ENCODE peak calls at places on chromosomes 1 and 21, in six cellular contexts. T is MM.1S, N is K562, P is adipocyte, R is colonic mucosa, B is fibroblast of lung. Z is an unnamed sample.

GRCh38 chr1:85244271-85245053 is 15.0 kb downstream of the C1orf52 start:
- DNase-seq in T (no peak), R (no peak), N (no peak), P (peak; percentile 51), B (peak; percentile 32), Z (no peak)

GRCh38 chr21:46431884-46432488 is 26.7 kb upstream of the DIP2A start:
- DNase-seq in B (no peak), P (no peak), N (no peak), R (no peak), T (no peak), Z (no peak)

GRCh38 chr1:201463071-201463552 is 5.9 kb downstream of the PHLDA3 start:
- DNase-seq in P (peak; percentile 36), R (no peak), N (no peak), B (peak; percentile 41), T (no peak), Z (peak; percentile 81)

GRCh38 chr1:54273837-54274192 is 73.8 kb downstream of the MRPL37 start:
- DNase-seq in T (no peak), R (no peak), P (peak; percentile 36), B (no peak), N (peak; percentile 94), Z (peak; percentile 84)

GRCh38 chr1:6178751-6179563 is 1.2 kb downstream of the CHD5 start:
- DNase-seq in T (no peak), B (no peak), N (no peak), P (peak; percentile 31), R (no peak), Z (peak; percentile 76)

GRCh38 chr1:229221106-229222019 is 49.5 kb upstream of the RAB4A start:
- DNase-seq in T (no peak), R (peak; percentile 65), N (no peak), P (peak; percentile 86), B (no peak), Z (no peak)

GRCh38 chr1:93000751-93001175 is 39.5 kb upstream of the DIPK1A start:
- DNase-seq in N (no peak), T (peak; percentile 60), B (peak; percentile 48), R (no peak), P (no peak), Z (no peak)

GRCh38 chr1:234863596-234863995 is 253.6 kb upstream of the IRF2BP2 start:
- DNase-seq in N (no peak), B (peak; percentile 85), R (no peak), P (peak; percentile 37), T (no peak), Z (peak; percentile 12)

GRCh38 chr1:217273866-217274265 is 357.0 kb downstream of the GPATCH2 start:
- DNase-seq in T (no peak), B (peak; percentile 49), N (no peak), P (no peak), R (no peak), Z (no peak)

GRCh38 chr1:19926296-19927129 is 3.1 kb upstream of the PLA2G2E start:
- DNase-seq in P (no peak), B (peak; percentile 16), T (no peak), R (no peak), N (no peak), Z (no peak)

GRCh38 chr1:2135425-2135824 is 59.1 kb downstream of the FAAP20 start:
- DNase-seq in T (no peak), B (peak; percentile 81), P (peak; percentile 95), R (no peak), N (no peak), Z (no peak)

GRCh38 chr1:6378096-6378746 is 15.3 kb downstream of the ACOT7 start:
- DNase-seq in T (no peak), N (peak; percentile 69), P (no peak), B (no peak), R (no peak), Z (peak; percentile 73)

GRCh38 chr1:205186191-205186590 is 25.3 kb downstream of the DSTYK start:
- DNase-seq in B (no peak), P (no peak), R (no peak), T (peak; percentile 6), N (no peak), Z (no peak)

GRCh38 chr1:218642033-218642954 is 297.2 kb downstream of the TGFB2 start:
- DNase-seq in R (no peak), B (no peak), N (no peak), T (no peak), P (peak; percentile 82), Z (no peak)

GRCh38 chr1:27598902-27599528 is 4.9 kb downstream of the AHDC1 start:
- DNase-seq in B (peak; percentile 89), T (no peak), N (peak; percentile 78), R (peak; percentile 46), P (peak; percentile 93), Z (peak; percentile 75)

GRCh38 chr21:43866233-43866632 is 1.2 kb downstream of the AGPAT3 start:
- DNase-seq in P (peak; percentile 85), N (peak; percentile 43), R (peak; percentile 64), B (peak; percentile 56), T (peak; percentile 78), Z (peak; percentile 68)

GRCh38 chr1:60126733-60127132 is 53.2 kb upstream of the C1orf87 start:
- DNase-seq in N (no peak), R (no peak), P (no peak), T (no peak), B (no peak), Z (peak; percentile 50)

GRCh38 chr1:55965981-55966461 is 613.3 kb downstream of the PLPP3 start:
- DNase-seq in N (no peak), T (no peak), B (peak; percentile 85), R (no peak), P (peak; percentile 30), Z (no peak)

GRCh38 chr1:115322631-115323030 is 15.4 kb downstream of the NGF start:
- DNase-seq in R (no peak), N (no peak), P (peak; percentile 42), T (no peak), B (peak; percentile 75), Z (no peak)

GRCh38 chr1:156151093-156151688 is 2.2 kb upstream of the SEMA4A start:
- DNase-seq in P (peak; percentile 58), R (no peak), T (peak; percentile 89), B (peak; percentile 29), N (no peak), Z (no peak)

GRCh38 chr1:156152628-156153027 is 757 bp upstream of the SEMA4A start:
- DNase-seq in R (no peak), T (no peak), B (no peak), P (no peak), N (no peak), Z (no peak)

GRCh38 chr1:156154317-156154749 is 948 bp downstream of the SEMA4A start:
- DNase-seq in P (no peak), N (no peak), B (no peak), T (peak; percentile 95), R (no peak), Z (no peak)

GRCh38 chr1:156155760-156156495 is 2.5 kb downstream of the SEMA4A start:
- DNase-seq in B (no peak), T (peak; percentile 65), R (no peak), N (no peak), P (no peak), Z (no peak)

DNA sequence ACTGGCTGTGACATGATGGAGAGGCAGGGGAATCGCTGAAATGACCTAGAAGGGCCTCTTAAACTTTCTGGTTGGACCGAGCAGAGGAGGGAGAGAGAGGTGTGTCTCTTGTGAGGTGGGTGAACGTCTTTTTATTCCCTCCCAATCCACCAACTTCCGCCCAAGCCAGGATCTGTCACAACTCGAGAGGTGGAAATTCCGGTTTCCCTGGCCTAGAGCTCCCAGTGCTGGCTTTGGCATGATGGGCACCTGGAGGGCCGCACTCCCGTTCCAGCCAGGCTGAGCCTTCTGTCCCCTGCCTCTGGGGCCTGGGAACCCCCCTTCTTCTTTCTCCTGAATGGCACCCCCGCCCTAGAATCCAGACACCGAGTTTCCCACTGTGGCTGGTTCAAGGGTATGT is at the start of gene SEMA4A:
- DNase-seq in R (peak; percentile 63), T (no peak), N (no peak), B (no peak), P (no peak), Z (no peak)
- H3K9ac ChIP-seq in R (peak within 1 kb of the TSS; percentile 20), T (peak within 1 kb of the TSS; percentile 90), N (peak within 1 kb of the TSS; percentile 47), B (no peak within 1 kb of the TSS), P (no peak within 1 kb of the TSS), Z (no peak within 1 kb of the TSS)

GRCh38 chr1:91699339-91699970 is 186.5 kb downstream of the TGFBR3 start:
- DNase-seq in N (no peak), R (no peak), P (peak; percentile 89), B (peak; percentile 12), T (no peak), Z (no peak)
- H3K9ac ChIP-seq in N (no peak overlapping the region), R (no peak overlapping the region), P (peak overlapping the region; percentile 80), B (no peak overlapping the region), T (no peak overlapping the region), Z (no peak overlapping the region)

GRCh38 chr1:46643368-46643775 is 24.8 kb downstream of the ATPAF1 start:
- DNase-seq in T (no peak), N (no peak), R (peak; percentile 31), B (peak; percentile 92), P (peak; percentile 76), Z (no peak)
- H3K9ac ChIP-seq in T (no peak overlapping the region), N (no peak overlapping the region), R (no peak overlapping the region), B (no peak overlapping the region), P (peak overlapping the region; percentile 24), Z (no peak overlapping the region)

DNA sequence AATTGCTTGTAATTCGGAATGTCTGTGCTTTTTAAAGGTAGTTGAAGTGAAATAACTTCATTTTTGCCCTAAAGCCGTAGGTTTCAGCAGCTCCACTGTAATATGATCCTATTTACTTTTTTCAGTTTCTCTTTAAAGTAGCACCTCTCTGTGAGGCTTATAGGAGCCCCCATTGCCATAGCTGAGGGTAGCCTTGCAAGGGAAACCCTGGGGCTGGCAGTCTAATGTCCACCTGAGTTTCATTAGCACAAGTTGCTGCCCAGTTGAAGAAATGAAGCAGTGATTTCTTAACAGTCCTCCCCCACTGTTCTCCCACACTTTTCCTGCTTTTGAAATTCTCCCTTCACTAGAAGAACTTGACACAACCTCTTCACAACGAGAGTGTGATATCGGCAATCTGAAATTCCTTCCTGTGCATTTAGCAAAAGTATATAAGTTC is 1.5 kb downstream of the HMCN1 start:
- DNase-seq in B (no peak), R (no peak), N (no peak), P (peak; percentile 52), T (peak; percentile 46), Z (no peak)
- H3K9ac ChIP-seq in B (no peak overlapping the region), R (no peak overlapping the region), N (no peak overlapping the region), P (peak overlapping the region; percentile 82), T (peak overlapping the region; percentile 0), Z (no peak overlapping the region)

DNA sequence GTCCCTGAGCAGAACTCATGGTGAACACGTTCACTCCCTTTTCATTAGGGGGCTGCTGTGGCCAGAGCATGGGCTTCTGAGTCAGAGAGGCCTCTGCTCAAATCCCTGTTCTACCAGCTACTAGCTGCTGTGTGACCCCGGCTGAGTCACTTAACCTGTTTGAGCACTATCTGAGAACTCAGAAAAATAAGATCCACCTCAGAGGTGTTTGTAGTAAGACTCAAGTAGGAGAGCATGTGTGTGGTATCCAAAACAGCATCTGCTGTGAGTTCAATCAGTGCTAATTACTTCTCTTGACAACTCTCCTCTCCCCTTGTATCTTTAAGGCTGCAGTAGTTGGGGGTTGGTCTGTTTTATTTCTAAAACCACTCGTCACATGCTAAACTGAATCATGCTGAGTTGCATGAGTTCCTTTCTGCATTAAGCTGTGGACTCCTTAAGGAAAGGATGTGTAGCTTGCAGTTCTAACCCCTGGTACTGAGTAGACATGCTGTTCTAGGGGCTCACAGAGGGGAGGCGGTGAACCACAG is 39.7 kb upstream of the JUN start:
- DNase-seq in T (no peak), R (no peak), P (peak; percentile 71), B (peak; percentile 94), N (peak; percentile 12), Z (no peak)
- H3K9ac ChIP-seq in T (no peak overlapping the region), R (no peak overlapping the region), P (peak overlapping the region; percentile 21), B (no peak overlapping the region), N (no peak overlapping the region), Z (no peak overlapping the region)

Z was measured in endodermal cell.